ENCODE peak calls at places on chromosome 16, in nine cellular contexts. K is tibial artery, Y is mammary epithelial cell, F is MM.1S, M is lower lobe of right lung, V is uterus, E is body of pancreas, W is cardiac muscle cell, R is colonic mucosa. L is an unnamed sample.
A peak's percentile ranks its signal among the peaks of the same experiment; 100 is the strongest.

GRCh38 chr16:30558789-30559377 is 709 bp upstream of the ZNF764 start:
- DNase-seq in M (no peak), Y (no peak), R (no peak), E (no peak), W (no peak), V (no peak), F (no peak), K (no peak), L (no peak)

GRCh38 chr16:17776888-17777287 is 306.1 kb upstream of the XYLT1 start:
- DNase-seq in K (no peak), V (no peak), R (no peak), F (no peak), Y (no peak), M (no peak), W (no peak), E (no peak), L (no peak)

GRCh38 chr16:59719121-59719520 is 985.0 kb upstream of the GOT2 start:
- DNase-seq in K (no peak), V (no peak), R (no peak), F (no peak), E (no peak), Y (no peak), M (no peak), W (no peak), L (no peak)

GRCh38 chr16:82935781-82936180 is 309.0 kb downstream of the CDH13 start:
- DNase-seq in V (no peak), Y (no peak), M (no peak), E (no peak), W (no peak), F (no peak), K (no peak), R (no peak), L (no peak)

GRCh38 chr16:89697161-89697615 is 4.3 kb downstream of the SPATA2L start:
- DNase-seq in Y (no peak), W (no peak), R (no peak), K (no peak), M (peak; percentile 50), V (no peak), F (no peak), E (peak; percentile 57), L (no peak)

GRCh38 chr16:16076400-16076901 is 127.0 kb downstream of the ABCC1 start:
- DNase-seq in K (no peak), M (no peak), V (no peak), F (no peak), Y (no peak), W (no peak), E (no peak), R (no peak), L (no peak)

GRCh38 chr16:13999895-14000425 is 71.2 kb upstream of the MRTFB start:
- DNase-seq in W (peak; percentile 86), K (no peak), R (no peak), M (no peak), Y (no peak), V (no peak), F (no peak), E (no peak), L (no peak)

GRCh38 chr16:11232302-11232851 is 23.6 kb downstream of the SOCS1 start:
- DNase-seq in K (no peak), W (no peak), Y (no peak), E (no peak), F (no peak), R (no peak), M (no peak), V (no peak), L (no peak)

GRCh38 chr16:27399969-27400368 is 2.0 kb upstream of the IL21R start:
- DNase-seq in K (no peak), M (no peak), R (no peak), E (no peak), Y (no peak), W (no peak), F (no peak), V (no peak), L (no peak)

GRCh38 chr16:27401768-27402568 is at the start of gene IL21R:
- DNase-seq in Y (no peak), W (no peak), V (peak; percentile 25), R (peak; percentile 57), F (peak; percentile 74), K (no peak), M (peak; percentile 82), E (peak; percentile 22), L (no peak)

GRCh38 chr16:27398894-27399853 is 2.8 kb upstream of the IL21R start:
- DNase-seq in R (no peak), V (no peak), E (no peak), Y (no peak), K (no peak), M (no peak), W (no peak), F (no peak), L (no peak)

GRCh38 chr16:27402569-27402963 is 592 bp downstream of the IL21R start:
- DNase-seq in Y (no peak), W (no peak), E (no peak), M (no peak), K (no peak), F (no peak), R (no peak), V (no peak), L (no peak)

DNA sequence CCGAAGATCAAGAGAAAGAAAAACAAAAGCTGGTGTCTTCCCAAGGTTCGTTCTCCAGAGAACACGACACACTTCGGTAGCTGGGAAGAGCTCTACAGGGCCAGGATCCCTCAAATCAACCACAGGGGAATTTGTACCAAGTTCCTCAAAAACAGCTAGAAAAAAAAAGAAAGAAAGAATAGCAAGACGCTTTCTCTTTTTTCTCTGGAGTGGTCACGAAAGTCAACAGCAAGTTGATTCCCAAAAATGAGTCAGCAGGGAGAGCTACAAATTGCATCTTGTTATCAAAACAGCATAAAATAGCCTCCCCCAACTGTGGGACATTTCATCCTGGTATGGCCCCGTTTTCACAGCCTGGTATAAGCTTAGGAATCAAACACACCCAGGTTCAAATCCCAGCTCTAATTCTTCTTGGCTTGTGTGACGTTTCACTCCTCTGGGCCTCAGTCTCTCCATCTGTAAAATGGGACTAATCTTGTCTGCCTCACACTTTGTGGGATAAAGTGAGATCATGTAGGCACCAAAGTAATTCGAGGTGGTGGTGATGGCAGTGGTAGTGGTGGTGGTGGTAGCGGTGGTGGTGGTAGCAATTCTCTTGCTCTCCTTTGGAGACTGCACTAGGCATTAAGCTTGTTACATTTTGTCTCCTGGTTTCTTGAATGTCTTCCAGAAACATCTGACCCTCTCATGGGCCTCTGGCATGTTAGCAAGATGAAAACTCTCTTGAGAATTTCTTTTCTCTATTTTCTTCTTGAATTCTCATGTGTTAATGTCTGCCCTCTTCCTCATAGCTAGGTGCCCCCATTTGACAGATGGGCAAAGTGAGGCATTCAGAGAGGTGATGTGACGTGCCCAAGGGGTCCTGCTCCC is 988 bp upstream of the IL21R start:
- DNase-seq in Y (no peak), K (no peak), W (no peak), V (no peak), E (no peak), R (no peak), F (no peak), M (no peak), L (no peak)
- H3K27ac ChIP-seq in Y (no peak overlapping the region), K (no peak overlapping the region), W (no peak overlapping the region), V (no peak overlapping the region), E (no peak overlapping the region), R (no peak overlapping the region), F (peak overlapping the region; percentile 69), M (peak overlapping the region; percentile 71), L (no peak overlapping the region)

DNA sequence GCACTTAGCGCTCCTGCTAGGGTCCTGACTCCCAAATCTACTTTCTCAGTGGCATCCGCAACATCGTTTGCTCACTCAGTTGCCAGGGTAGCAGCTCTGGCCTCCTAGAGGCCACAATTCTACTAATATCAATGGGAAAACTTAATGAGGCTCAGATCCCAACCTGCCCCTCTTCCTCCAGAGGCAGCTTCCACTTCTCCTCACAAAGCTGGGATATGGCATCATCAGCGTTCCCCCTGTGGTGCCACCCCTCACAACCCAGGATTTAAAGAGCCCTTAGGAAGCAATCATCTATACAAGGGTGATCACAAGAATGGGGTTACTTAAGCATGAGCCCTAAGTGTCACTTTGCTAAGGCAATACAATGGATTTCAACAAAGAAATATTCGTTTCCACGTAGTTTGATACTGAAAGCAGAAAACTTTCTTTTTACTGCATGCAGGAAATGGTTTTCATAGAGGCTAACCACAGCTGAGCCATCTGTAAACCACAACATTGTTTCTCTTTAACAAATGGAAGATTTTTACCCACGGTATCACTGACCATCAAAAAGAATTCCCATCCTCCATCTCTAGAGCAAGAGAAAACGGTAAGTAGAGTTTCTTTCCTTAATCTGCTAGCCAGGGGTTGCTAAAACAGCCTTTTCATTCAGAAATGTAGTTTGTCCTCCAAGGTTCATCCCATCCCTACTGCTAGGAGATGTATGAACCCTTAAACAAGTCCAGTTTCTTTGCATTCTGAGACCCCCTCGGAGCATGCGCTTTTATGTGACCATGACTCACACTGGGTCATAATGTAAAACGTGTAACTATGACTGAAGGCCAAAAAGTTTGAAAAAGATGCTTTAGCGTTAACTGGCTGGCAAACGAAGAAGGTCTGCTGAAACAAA is 68.3 kb upstream of the BCAR1 start:
- DNase-seq in R (no peak), W (no peak), E (no peak), K (no peak), V (no peak), F (peak; percentile 53), M (no peak), Y (peak; percentile 73), L (no peak)
- TF ChIP-seq CTCF in R (no peak), W (no peak), E (no peak), K (no peak), V (no peak), F (no peak), M (no peak), Y (no peak), L (no peak)

DNA sequence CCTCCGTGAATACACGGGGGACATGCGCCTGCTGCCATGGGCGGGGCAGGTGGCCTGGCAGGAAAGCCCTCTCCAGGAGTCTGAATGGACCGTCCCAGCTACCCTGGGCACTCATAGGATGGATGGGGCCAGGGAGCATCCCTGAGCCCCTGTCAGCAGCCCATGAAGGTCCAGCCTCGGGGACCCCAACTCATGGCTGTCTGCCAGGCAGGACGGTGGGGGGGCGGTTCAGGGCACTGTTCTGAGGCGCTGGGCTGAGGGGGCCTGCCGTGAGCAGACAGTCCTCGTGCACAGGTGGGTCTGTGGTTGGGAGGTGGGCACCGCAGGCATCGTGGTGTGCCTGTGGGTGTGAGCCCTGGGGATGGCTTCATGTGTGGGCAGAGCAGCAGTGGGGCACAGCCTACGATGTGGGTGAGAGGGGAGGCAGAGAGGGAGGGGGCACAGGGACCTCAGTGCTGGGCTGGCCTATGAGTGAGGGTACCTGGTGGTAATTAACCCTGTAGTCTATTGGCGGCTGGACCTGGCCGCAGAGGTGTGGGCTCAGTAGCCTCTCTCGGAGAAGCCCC is 6.5 kb upstream of the PKMYT1 start:
- DNase-seq in R (no peak), Y (no peak), V (no peak), F (no peak), M (no peak), K (no peak), W (no peak), E (no peak), L (no peak)
- H3K27ac ChIP-seq in R (no peak overlapping the region), Y (no peak overlapping the region), V (no peak overlapping the region), F (no peak overlapping the region), M (no peak overlapping the region), K (no peak overlapping the region), W (no peak overlapping the region), E (peak overlapping the region; percentile 77), L (no peak overlapping the region)

DNA sequence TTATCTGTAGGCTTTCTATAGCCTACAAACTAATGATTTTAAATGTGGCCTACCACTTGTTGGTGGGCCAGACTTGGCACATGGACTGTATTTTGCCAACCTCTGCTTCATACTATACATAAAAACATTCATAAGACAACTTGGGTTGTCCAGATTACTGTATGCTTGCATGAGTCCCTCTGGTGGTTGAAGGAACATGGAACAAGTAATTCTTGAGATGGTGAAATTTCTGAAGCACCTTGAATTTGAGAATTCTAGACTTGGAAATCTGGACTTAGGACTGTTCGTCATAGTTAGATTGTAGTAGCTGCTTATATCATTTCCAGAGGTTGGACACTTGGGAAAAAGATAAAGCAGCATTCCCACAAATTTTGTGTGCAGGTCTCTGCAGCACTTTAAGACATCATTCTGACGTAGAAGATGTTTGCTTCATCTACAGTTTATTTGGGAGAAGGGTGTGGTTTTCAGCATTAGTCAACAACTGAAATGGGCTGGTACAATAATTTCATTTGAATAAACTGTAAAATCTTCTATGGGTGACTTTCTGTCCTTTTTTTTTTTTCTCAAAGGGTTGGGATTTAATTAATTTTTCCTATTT is 31.2 kb downstream of the NFATC3 start:
- DNase-seq in M (no peak), E (no peak), W (no peak), K (no peak), R (no peak), Y (peak; percentile 20), F (peak; percentile 10), V (no peak), L (peak; percentile 29)
- TF ChIP-seq CTCF in M (peak; percentile 59), E (no peak), W (peak; percentile 61), K (no peak), R (peak; percentile 50), Y (peak; percentile 50), F (peak; percentile 35), V (peak; percentile 29), L (peak; percentile 54)